ENCODE peak calls at places on chromosomes 2 and 18, in ten cellular contexts. L is COR-L47; U is activated naive CD4-positive, alpha-beta T cell treated with Interleukin-2 at 50 U/mL for 16 hours; V is HuH-7; J is CD8-positive, alpha-beta memory T cell; C is NCI-H1417; N is lung; S is PC-9; O is cardiac fibroblast; P is brain microvascular endothelial cell. M is an unnamed sample.

GRCh38 chr2:14148186-14148585 is 484.3 kb upstream of the LRATD1 start:
- DNase-seq in S (no peak), U (no peak), L (peak; percentile 5), N (no peak), C (no peak), J (no peak), O (no peak), V (no peak), P (peak; percentile 8), M (no peak)

GRCh38 chr2:43255249-43255960 is 29.0 kb upstream of the ZFP36L2 start:
- DNase-seq in N (no peak), V (no peak), U (no peak), C (peak; percentile 56), S (no peak), L (peak; percentile 77), P (no peak), J (no peak), O (peak; percentile 42), M (no peak)

GRCh38 chr2:237866119-237866621 is 6.7 kb downstream of the RAMP1 start:
- DNase-seq in P (peak; percentile 73), J (no peak), O (peak; percentile 57), N (peak; percentile 15), S (peak; percentile 63), L (no peak), U (no peak), C (no peak), V (no peak), M (no peak)

GRCh38 chr2:219611866-219612604 is 14.4 kb downstream of the STK11IP start:
- DNase-seq in V (no peak), S (no peak), U (no peak), C (no peak), O (no peak), P (no peak), N (no peak), L (peak; percentile 6), J (no peak), M (no peak)

GRCh38 chr2:36756438-36756837 is 59.9 kb downstream of the VIT start:
- DNase-seq in N (no peak), U (no peak), V (no peak), L (no peak), S (no peak), O (no peak), J (no peak), C (no peak), P (no peak), M (no peak)

GRCh38 chr2:213846856-213847255 is 562.6 kb downstream of the SPAG16 start:
- DNase-seq in J (no peak), O (no peak), P (no peak), S (peak; percentile 3), L (no peak), V (no peak), N (no peak), C (no peak), U (no peak), M (no peak)

GRCh38 chr2:66874411-66874810 is 439.5 kb downstream of the MEIS1 start:
- DNase-seq in S (no peak), P (no peak), U (no peak), O (no peak), N (no peak), V (no peak), L (no peak), J (no peak), C (no peak), M (no peak)

GRCh38 chr18:35580748-35581534 is 599 bp upstream of the GALNT1 start:
- DNase-seq in L (peak; percentile 44), N (peak; percentile 42), C (peak; percentile 81), V (peak; percentile 36), O (peak; percentile 67), P (peak; percentile 19), S (peak; percentile 35), J (peak; percentile 48), U (peak; percentile 58), M (peak; percentile 44)

GRCh38 chr18:26483633-26484032 is 64.7 kb downstream of the KCTD1 start:
- DNase-seq in U (no peak), L (no peak), J (no peak), N (no peak), S (no peak), P (no peak), V (no peak), O (no peak), C (no peak), M (no peak)

GRCh38 chr2:41932241-41933034 is 115.4 kb upstream of the PKDCC start:
- DNase-seq in P (peak; percentile 92), S (no peak), J (no peak), L (no peak), C (no peak), U (no peak), N (peak; percentile 71), O (peak; percentile 99), V (no peak), M (no peak)

GRCh38 chr2:102301867-102302362 is 9.4 kb upstream of the IL1RL1 start:
- DNase-seq in U (peak; percentile 44), V (no peak), N (no peak), C (no peak), J (peak; percentile 11), O (peak; percentile 51), S (no peak), P (no peak), L (no peak), M (no peak)

GRCh38 chr2:96894151-96894531 is 24.3 kb upstream of the SEMA4C start:
- DNase-seq in U (no peak), V (no peak), C (no peak), N (no peak), P (no peak), S (no peak), O (no peak), J (no peak), L (no peak), M (no peak)

GRCh38 chr18:79403723-79404566 is 8.2 kb downstream of the NFATC1 start:
- DNase-seq in C (peak; percentile 47), N (no peak), P (no peak), L (no peak), U (no peak), V (no peak), O (no peak), J (no peak), S (no peak), M (no peak)

GRCh38 chr2:136916131-136916530 is 150.8 kb downstream of the THSD7B start:
- DNase-seq in C (no peak), S (no peak), V (no peak), O (no peak), N (no peak), L (no peak), J (no peak), U (no peak), P (no peak), M (no peak)

GRCh38 chr2:147567131-147567530 is 277.7 kb upstream of the ACVR2A start:
- DNase-seq in S (no peak), L (no peak), N (no peak), P (no peak), J (no peak), V (no peak), C (no peak), O (peak; percentile 30), U (no peak), M (no peak)

GRCh38 chr2:96157649-96158553 is 12.7 kb upstream of the DUSP2 start:
- DNase-seq in L (no peak), J (peak; percentile 64), C (no peak), O (no peak), V (no peak), P (peak; percentile 37), U (peak; percentile 96), N (no peak), S (no peak), M (no peak)

GRCh38 chr2:241848761-241849615 is 9.7 kb downstream of the PDCD1 start:
- DNase-seq in S (peak; percentile 1), N (no peak), C (no peak), O (no peak), P (no peak), J (no peak), L (no peak), V (no peak), U (peak; percentile 1), M (no peak)

GRCh38 chr2:177275041-177275440 is 10.5 kb upstream of the NFE2L2 start:
- DNase-seq in U (no peak), N (no peak), O (peak; percentile 89), P (peak; percentile 30), J (no peak), S (no peak), C (no peak), L (no peak), V (no peak), M (no peak)

GRCh38 chr2:188527110-188527509 is 235.4 kb downstream of the GULP1 start:
- DNase-seq in N (no peak), U (no peak), L (no peak), C (no peak), O (peak; percentile 83), V (no peak), J (no peak), S (no peak), P (peak; percentile 24), M (no peak)

GRCh38 chr18:31497711-31498449 is at the start of gene DSG2:
- DNase-seq in C (peak; percentile 66), U (no peak), L (peak; percentile 57), P (no peak), J (no peak), S (peak; percentile 80), V (peak; percentile 43), O (peak; percentile 35), N (peak; percentile 80), M (peak; percentile 66)

GRCh38 chr2:177172034-177172880 is 40.3 kb upstream of the HNRNPA3 start:
- DNase-seq in U (no peak), P (peak; percentile 73), N (no peak), V (no peak), J (no peak), C (no peak), O (peak; percentile 63), L (no peak), S (peak; percentile 52), M (no peak)

GRCh38 chr2:148508878-148509702 is 135.5 kb upstream of the EPC2 start:
- DNase-seq in J (peak; percentile 67), O (peak; percentile 87), P (peak; percentile 88), U (peak; percentile 86), S (peak; percentile 80), V (peak; percentile 86), L (peak; percentile 51), C (peak; percentile 35), N (peak; percentile 84), M (peak; percentile 91)

GRCh38 chr18:21652073-21652472 is 40.0 kb downstream of the SNRPD1 start:
- DNase-seq in V (no peak), L (no peak), J (no peak), C (no peak), P (no peak), N (no peak), O (no peak), S (no peak), U (no peak), M (no peak)

GRCh38 chr2:85053802-85054201 is 79.4 kb upstream of the TCF7L1 start:
- DNase-seq in S (peak; percentile 76), U (no peak), O (no peak), J (no peak), V (no peak), N (no peak), P (peak; percentile 53), C (no peak), L (no peak), M (peak; percentile 76)

GRCh38 chr18:57743008-57743407 is 60.1 kb downstream of the ATP8B1 start:
- DNase-seq in P (peak; percentile 72), L (no peak), S (no peak), O (peak; percentile 56), U (no peak), N (no peak), J (no peak), C (peak; percentile 27), V (no peak), M (no peak)

GRCh38 chr2:203786912-203787311 is 80.5 kb downstream of the CD28 start:
- DNase-seq in S (no peak), J (no peak), O (peak; percentile 85), U (no peak), V (no peak), C (peak; percentile 34), P (no peak), L (no peak), N (no peak), M (no peak)

GRCh38 chr2:169799555-169799954 is 884 bp downstream of the SSB start:
- DNase-seq in V (peak; percentile 20), S (no peak), J (no peak), U (no peak), O (peak; percentile 13), N (no peak), P (no peak), C (peak; percentile 4), L (no peak), M (no peak)

GRCh38 chr2:236818281-236819045 is 248.8 kb downstream of the ACKR3 start:
- DNase-seq in C (no peak), L (no peak), S (no peak), V (no peak), U (no peak), J (no peak), O (no peak), N (no peak), P (peak; percentile 47), M (no peak)